ENCODE peak calls at places on chromosomes 4 and X, in eight cellular contexts. V, H, S, F, N, J, L and R are unnamed samples.

GRCh38 chr4:101039367-101039766 is 308.0 kb downstream of the PPP3CA start:
- DNase-seq in V (peak), H (no peak), S (peak), J (no peak), F (no peak), N (no peak), L (no peak), R (peak)

GRCh38 chrX:72107320-72107719 is 24.4 kb downstream of the RTL5 start:
- DNase-seq in S (no peak), J (peak), N (no peak), L (no peak), V (peak), H (no peak), F (no peak), R (no peak)

GRCh38 chr4:186621959-186622553 is 66.7 kb upstream of the MTNR1A start:
- DNase-seq in S (no peak), J (peak), F (no peak), V (no peak), L (peak), H (no peak), N (no peak), R (no peak)

GRCh38 chr4:168856312-168856711 is 153.7 kb downstream of the CBR4 start:
- DNase-seq in L (peak), F (no peak), V (no peak), J (peak), S (no peak), H (no peak), N (no peak), R (no peak)

GRCh38 chrX:31800219-31800618 is 728.4 kb upstream of the FTHL17 start:
- DNase-seq in S (no peak), J (no peak), H (no peak), V (no peak), L (no peak), N (no peak), F (no peak), R (no peak)

GRCh38 chr4:23631255-23631950 is 258.4 kb downstream of the PPARGC1A start:
- DNase-seq in J (no peak), S (no peak), N (no peak), F (no peak), L (no peak), V (no peak), H (no peak), R (no peak)

GRCh38 chr4:159290321-159291030 is 187.6 kb downstream of the RAPGEF2 start:
- DNase-seq in F (no peak), N (no peak), J (no peak), L (peak), H (no peak), V (no peak), S (no peak), R (no peak)

GRCh38 chrX:109886122-109886761 is 116.7 kb upstream of the TMEM164 start:
- DNase-seq in L (peak), J (peak), N (no peak), H (no peak), S (no peak), F (peak), V (no peak), R (no peak)

GRCh38 chrX:72498782-72499181 is 73.9 kb downstream of the HDAC8 start:
- DNase-seq in L (no peak), V (no peak), F (no peak), N (no peak), S (no peak), J (peak), H (no peak), R (no peak)

GRCh38 chr4:41257257-41257900 is 651 bp downstream of the UCHL1 start:
- DNase-seq in F (peak), L (peak), H (peak), J (peak), S (no peak), V (no peak), N (no peak), R (no peak)

GRCh38 chrX:67779099-67779498 is 235.3 kb downstream of the AR start:
- DNase-seq in L (peak), F (no peak), S (no peak), H (no peak), N (no peak), J (no peak), V (no peak), R (no peak)

GRCh38 chrX:151680805-151681204 is 14.5 kb upstream of the PRRG3 start:
- DNase-seq in J (peak), V (no peak), S (peak), H (peak), L (no peak), N (no peak), F (peak), R (peak)

GRCh38 chrX:103630171-103630511 is 1.4 kb downstream of the TCEAL1 start:
- DNase-seq in L (no peak), N (no peak), S (no peak), J (no peak), F (no peak), H (no peak), V (no peak), R (no peak)

GRCh38 chr4:153142700-153143438 is 61.4 kb upstream of the TRIM2 start:
- DNase-seq in F (peak), N (peak), H (peak), L (peak), S (peak), V (peak), J (peak), R (no peak)

GRCh38 chr4:4694296-4694772 is 152.5 kb upstream of the STX18 start:
- DNase-seq in S (no peak), V (no peak), F (no peak), L (peak), H (peak), N (no peak), J (peak), R (no peak)

GRCh38 chr4:134320048-134320447 is 118.5 kb upstream of the PABPC4L start:
- DNase-seq in N (no peak), F (no peak), J (no peak), S (no peak), L (peak), H (no peak), V (no peak), R (no peak)

GRCh38 chr4:88814043-88814617 is 116.5 kb upstream of the NAP1L5 start:
- DNase-seq in S (no peak), H (no peak), J (no peak), L (no peak), V (no peak), F (peak), N (no peak), R (no peak)